ENCODE peak calls at places on chromosomes 4 and X, in ten cellular contexts. H, I, Y, B, P, J, S, C, A and X are unnamed samples.

GRCh38 chrX:109475174-109475891 is 6.6 kb downstream of the GUCY2F start:
- DNase-seq in C (peak; percentile 30), J (peak; percentile 58), P (peak; percentile 35), Y (peak; percentile 26), B (peak; percentile 49), I (no peak), A (peak; percentile 22), S (peak; percentile 54), H (peak; percentile 36), X (peak; percentile 21)

GRCh38 chrX:3295731-3296130 is 50.7 kb downstream of the MXRA5 start:
- DNase-seq in H (no peak), C (no peak), Y (no peak), B (peak; percentile 4), J (peak; percentile 8), P (no peak), I (no peak), A (no peak), S (peak; percentile 31), X (no peak)

GRCh38 chrX:54288277-54288676 is 69.6 kb downstream of the WNK3 start:
- DNase-seq in Y (no peak), S (no peak), J (no peak), P (no peak), H (no peak), I (no peak), A (no peak), B (no peak), C (no peak), X (no peak)

GRCh38 chr4:28744066-28744465 is 1883.4 kb downstream of the STIM2 start:
- DNase-seq in J (no peak), I (no peak), S (no peak), P (no peak), H (no peak), B (no peak), A (no peak), C (no peak), Y (no peak), X (no peak)

GRCh38 chrX:18674417-18674787 is 2.5 kb upstream of the RS1 start:
- DNase-seq in J (no peak), A (no peak), Y (peak; percentile 27), I (peak; percentile 25), H (peak; percentile 51), C (no peak), S (no peak), P (peak; percentile 38), B (peak; percentile 21), X (no peak)

GRCh38 chr4:112514449-112515277 is 1.3 kb downstream of the NEUROG2 start:
- DNase-seq in I (no peak), C (no peak), A (no peak), H (no peak), J (no peak), B (no peak), Y (no peak), P (no peak), S (peak; percentile 21), X (peak; percentile 37)

GRCh38 chr4:37245391-37245954 is 930 bp downstream of the NWD2 start:
- DNase-seq in I (no peak), P (no peak), A (no peak), Y (no peak), C (no peak), S (no peak), B (no peak), J (no peak), H (no peak), X (no peak)

GRCh38 chrX:19721726-19722370 is 165.6 kb downstream of the SH3KBP1 start:
- DNase-seq in A (peak; percentile 66), Y (no peak), P (no peak), B (no peak), S (no peak), C (no peak), I (no peak), H (no peak), J (no peak), X (no peak)

GRCh38 chr4:148196168-148196567 is 246.0 kb downstream of the NR3C2 start:
- DNase-seq in A (no peak), I (no peak), S (no peak), H (no peak), J (no peak), C (no peak), P (no peak), B (no peak), Y (no peak), X (no peak)

GRCh38 chrX:11349661-11350337 is 56.6 kb downstream of the AMELX start:
- DNase-seq in S (no peak), C (no peak), J (no peak), Y (no peak), H (no peak), B (no peak), I (no peak), P (no peak), A (no peak), X (no peak)

GRCh38 chrX:154812341-154813101 is 7.2 kb upstream of the MPP1 start:
- DNase-seq in H (no peak), A (no peak), Y (no peak), S (no peak), B (no peak), C (no peak), P (no peak), J (no peak), I (no peak), X (no peak)

GRCh38 chr4:1608196-1608820 is 75.8 kb downstream of the FAM53A start:
- DNase-seq in J (no peak), C (no peak), H (no peak), B (no peak), P (no peak), I (no peak), Y (no peak), S (no peak), A (no peak), X (no peak)

DNA sequence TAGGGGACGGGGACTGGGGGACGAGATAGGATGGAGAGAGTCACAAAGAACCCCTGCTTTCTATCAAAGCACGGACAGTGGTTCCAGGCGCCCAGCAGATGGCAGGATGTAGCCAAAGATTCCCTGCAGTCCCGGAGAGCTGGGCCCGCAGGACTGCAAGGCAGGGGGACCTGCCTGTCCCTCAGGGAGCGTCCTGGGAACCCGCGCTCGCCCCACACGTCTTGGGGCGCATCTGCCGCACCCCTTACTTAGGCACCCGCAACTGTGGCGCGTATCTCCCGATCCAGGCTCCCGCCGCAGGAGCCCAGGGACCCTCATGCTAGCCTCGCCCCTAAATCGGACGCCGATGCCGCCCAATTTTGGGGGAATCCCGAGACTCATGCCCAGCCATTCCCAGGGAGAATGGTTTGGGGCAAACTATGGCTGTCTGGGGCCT is 742 bp upstream of the STK32B start:
- DNase-seq in Y (peak; percentile 77), I (peak; percentile 54), A (peak; percentile 63), S (peak; percentile 83), B (peak; percentile 74), J (peak; percentile 91), P (peak; percentile 62), H (peak; percentile 77), C (peak; percentile 53), X (peak; percentile 82)
- TF ChIP-seq POLR2A in Y (no peak), I (no peak), A (no peak), S (no peak), B (no peak), J (no peak), P (no peak), H (no peak), C (no peak), X (no peak)

GRCh38 chrX:47560179-47560830 is 700 bp upstream of the ARAF start:
- DNase-seq in Y (no peak), H (no peak), B (no peak), A (no peak), S (no peak), C (no peak), I (no peak), P (no peak), J (no peak), X (peak; percentile 27)

GRCh38 chrX:47562615-47563243 is 1.7 kb downstream of the ARAF start:
- DNase-seq in A (no peak), J (peak; percentile 66), Y (no peak), C (no peak), S (peak; percentile 29), P (no peak), I (no peak), B (no peak), H (no peak), X (peak; percentile 39)

GRCh38 chrX:47558436-47558835 is 2.6 kb upstream of the ARAF start:
- DNase-seq in Y (no peak), B (no peak), I (no peak), C (no peak), A (no peak), P (no peak), H (no peak), J (no peak), S (no peak), X (no peak)

GRCh38 chrX:47561653-47562151 is 697 bp downstream of the ARAF start:
- DNase-seq in I (no peak), S (no peak), J (no peak), Y (no peak), B (no peak), P (no peak), C (no peak), A (no peak), H (no peak), X (no peak)

DNA sequence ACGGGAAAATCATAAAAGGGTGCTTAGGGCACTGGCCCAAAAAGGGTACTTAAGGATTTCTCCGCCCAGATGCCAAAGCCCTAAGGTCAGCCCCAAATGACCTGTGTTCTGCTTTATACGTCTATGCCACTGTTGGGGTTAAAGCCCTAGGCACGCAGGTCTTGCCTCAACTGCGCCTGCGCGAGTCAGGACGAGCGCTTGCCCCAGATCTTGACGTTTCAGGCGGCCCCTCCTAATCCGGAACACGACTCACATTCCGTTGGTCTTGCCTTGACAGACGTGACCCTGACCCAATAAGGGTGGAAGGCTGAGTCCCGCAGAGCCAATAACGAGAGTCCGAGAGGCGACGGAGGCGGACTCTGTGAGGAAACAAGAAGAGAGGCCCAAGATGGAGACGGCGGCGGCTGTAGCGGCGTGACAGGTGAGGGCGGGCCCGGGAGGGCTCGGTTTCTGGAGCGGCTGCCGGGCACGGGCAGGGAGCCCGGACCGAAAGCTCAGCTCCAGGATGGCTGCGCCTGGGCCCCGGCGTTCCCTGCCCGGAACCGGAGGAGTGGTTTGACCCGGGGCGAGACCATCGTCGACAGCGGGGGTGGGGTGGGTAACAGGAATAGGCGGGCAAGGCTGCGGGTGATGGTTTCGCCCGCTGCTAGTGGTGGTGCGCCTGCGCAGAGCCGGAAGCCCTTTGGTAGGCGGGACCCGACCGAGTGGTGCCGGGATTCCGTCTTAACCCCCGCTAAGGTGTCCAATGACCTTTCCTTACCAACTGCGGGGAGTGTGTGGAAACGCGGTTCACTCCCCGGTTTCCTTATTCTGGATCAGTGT is at the start of gene ARAF:
- DNase-seq in I (peak; percentile 96), S (peak; percentile 100), P (peak; percentile 97), B (peak; percentile 99), C (peak; percentile 94), Y (peak; percentile 96), A (peak; percentile 96), H (peak; percentile 91), J (peak; percentile 99), X (peak; percentile 99)
- TF ChIP-seq POLR2A in I (peak; percentile 58), S (peak; percentile 51), P (peak; percentile 70), B (peak; percentile 40), C (no peak), Y (no peak), A (no peak), H (no peak), J (peak; percentile 65), X (peak; percentile 81)

GRCh38 chrX:14872851-14873675 is at the start of the genes FANCB and MOSPD2:
- DNase-seq in S (peak; percentile 95), B (peak; percentile 95), C (peak; percentile 81), P (peak; percentile 94), H (peak; percentile 92), A (peak; percentile 95), Y (peak; percentile 93), J (peak; percentile 95), I (peak; percentile 95), X (peak; percentile 96)
- TF ChIP-seq POLR2A in S (peak; percentile 45), B (peak; percentile 59), C (peak; percentile 26), P (peak; percentile 67), H (no peak), A (no peak), Y (no peak), J (peak; percentile 71), I (peak; percentile 61), X (peak; percentile 74)

GRCh38 chr4:57109847-57110634 is at the start of gene IGFBP7:
- DNase-seq in H (no peak), I (peak; percentile 61), C (no peak), P (peak; percentile 34), A (peak; percentile 70), Y (peak; percentile 58), S (no peak), B (peak; percentile 32), J (peak; percentile 75), X (peak; percentile 56)
- TF ChIP-seq POLR2A in H (no peak), I (peak; percentile 23), C (peak; percentile 54), P (peak; percentile 60), A (no peak), Y (no peak), S (peak; percentile 79), B (peak; percentile 54), J (peak; percentile 6), X (peak; percentile 21)